ENCODE peak calls at places on chromosomes 11 and 22, in six cellular contexts. One of them, this sample, is unnamed.

GRCh38 chr11:112610996-112611795 is 350.0 kb upstream of the NCAM1 start:
- DNase-seq in mammary epithelial cell: peak; percentile 57
- DNase-seq in MM.1S: no peak
- DNase-seq in HCT116: no peak
- DNase-seq in H1: no peak
- DNase-seq in endothelial cell of umbilical vein: peak; percentile 63
- DNase-seq in this sample: no peak

GRCh38 chr11:10930961-10931760 is 73.3 kb upstream of the ZBED5 start:
- DNase-seq in mammary epithelial cell: peak; percentile 62
- DNase-seq in MM.1S: peak; percentile 38
- DNase-seq in HCT116: no peak
- DNase-seq in H1: peak; percentile 79
- DNase-seq in endothelial cell of umbilical vein: peak; percentile 80
- DNase-seq in this sample: peak; percentile 74

GRCh38 chr11:63769719-63770443 is 1.3 kb upstream of the ZFTA start:
- DNase-seq in mammary epithelial cell: no peak
- DNase-seq in MM.1S: no peak
- DNase-seq in HCT116: no peak
- DNase-seq in H1: peak; percentile 67
- DNase-seq in endothelial cell of umbilical vein: peak; percentile 21
- DNase-seq in this sample: no peak

GRCh38 chr11:2565447-2566222 is 120.8 kb downstream of the KCNQ1 start:
- DNase-seq in mammary epithelial cell: no peak
- DNase-seq in MM.1S: no peak
- DNase-seq in HCT116: no peak
- DNase-seq in H1: no peak
- DNase-seq in endothelial cell of umbilical vein: no peak
- DNase-seq in this sample: no peak

GRCh38 chr11:73249304-73249703 is 22.8 kb upstream of the P2RY6 start:
- DNase-seq in mammary epithelial cell: peak; percentile 97
- DNase-seq in MM.1S: peak; percentile 97
- DNase-seq in HCT116: no peak
- DNase-seq in H1: no peak
- DNase-seq in endothelial cell of umbilical vein: no peak
- DNase-seq in this sample: peak; percentile 33

GRCh38 chr22:49433717-49434611 is 393.7 kb downstream of the BRD1 start:
- DNase-seq in mammary epithelial cell: no peak
- DNase-seq in MM.1S: no peak
- DNase-seq in HCT116: no peak
- DNase-seq in H1: peak; percentile 74
- DNase-seq in endothelial cell of umbilical vein: no peak
- DNase-seq in this sample: peak; percentile 58

GRCh38 chr11:122745111-122745510 is 89.6 kb downstream of the UBASH3B start:
- DNase-seq in mammary epithelial cell: no peak
- DNase-seq in MM.1S: no peak
- DNase-seq in HCT116: no peak
- DNase-seq in H1: no peak
- DNase-seq in endothelial cell of umbilical vein: no peak
- DNase-seq in this sample: no peak

GRCh38 chr11:2302844-2303626 is 1.2 kb downstream of the TSPAN32 start:
- DNase-seq in mammary epithelial cell: no peak
- DNase-seq in MM.1S: no peak
- DNase-seq in HCT116: no peak
- DNase-seq in H1: no peak
- DNase-seq in endothelial cell of umbilical vein: no peak
- DNase-seq in this sample: no peak

GRCh38 chr11:19864141-19865120 is 151.8 kb downstream of the NAV2 start:
- DNase-seq in mammary epithelial cell: no peak
- DNase-seq in MM.1S: no peak
- DNase-seq in HCT116: no peak
- DNase-seq in H1: no peak
- DNase-seq in endothelial cell of umbilical vein: peak; percentile 92
- DNase-seq in this sample: no peak

GRCh38 chr11:83612891-83613766 is 327.0 kb upstream of the CCDC90B start:
- DNase-seq in mammary epithelial cell: no peak
- DNase-seq in MM.1S: no peak
- DNase-seq in HCT116: no peak
- DNase-seq in H1: peak; percentile 60
- DNase-seq in endothelial cell of umbilical vein: no peak
- DNase-seq in this sample: no peak

GRCh38 chr22:32323513-32324164 is 34.0 kb upstream of the RFPL3 start:
- DNase-seq in mammary epithelial cell: no peak
- DNase-seq in MM.1S: no peak
- DNase-seq in HCT116: no peak
- DNase-seq in H1: peak; percentile 41
- DNase-seq in endothelial cell of umbilical vein: no peak
- DNase-seq in this sample: no peak

GRCh38 chr11:2804701-2805387 is 80.7 kb downstream of the CDKN1C start:
- DNase-seq in mammary epithelial cell: no peak
- DNase-seq in MM.1S: no peak
- DNase-seq in HCT116: no peak
- DNase-seq in H1: peak; percentile 44
- DNase-seq in endothelial cell of umbilical vein: peak; percentile 6
- DNase-seq in this sample: no peak

GRCh38 chr11:128463975-128464374 is 123.4 kb downstream of the ETS1 start:
- DNase-seq in mammary epithelial cell: no peak
- DNase-seq in MM.1S: no peak
- DNase-seq in HCT116: no peak
- DNase-seq in H1: no peak
- DNase-seq in endothelial cell of umbilical vein: no peak
- DNase-seq in this sample: no peak

GRCh38 chr22:38865201-38866023 is 6.6 kb downstream of the CBX6 start:
- DNase-seq in mammary epithelial cell: no peak
- DNase-seq in MM.1S: no peak
- DNase-seq in HCT116: no peak
- DNase-seq in H1: no peak
- DNase-seq in endothelial cell of umbilical vein: no peak
- DNase-seq in this sample: no peak
- H3K36me3 ChIP-seq in mammary epithelial cell: peaks cover 2% of the 10 kb centered on the region
- H3K36me3 ChIP-seq in MM.1S: peaks cover 10% of the 10 kb centered on the region
- H3K36me3 ChIP-seq in HCT116: peaks cover 36% of the 10 kb centered on the region
- H3K36me3 ChIP-seq in H1: peaks cover 5% of the 10 kb centered on the region
- H3K36me3 ChIP-seq in endothelial cell of umbilical vein: peaks cover 3% of the 10 kb centered on the region
- H3K36me3 ChIP-seq in this sample: peaks cover 8% of the 10 kb centered on the region

GRCh38 chr11:116192509-116193206 is 580.1 kb downstream of the BUD13 start:
- DNase-seq in mammary epithelial cell: no peak
- DNase-seq in MM.1S: no peak
- DNase-seq in HCT116: no peak
- DNase-seq in H1: no peak
- DNase-seq in endothelial cell of umbilical vein: no peak
- DNase-seq in this sample: no peak
- H3K4me3 ChIP-seq in mammary epithelial cell: no peak overlapping the region
- H3K4me3 ChIP-seq in MM.1S: no peak overlapping the region
- H3K4me3 ChIP-seq in HCT116: no peak overlapping the region
- H3K4me3 ChIP-seq in H1: peak overlapping the region; percentile 63
- H3K4me3 ChIP-seq in endothelial cell of umbilical vein: no peak overlapping the region
- H3K4me3 ChIP-seq in this sample: no peak overlapping the region

DNA sequence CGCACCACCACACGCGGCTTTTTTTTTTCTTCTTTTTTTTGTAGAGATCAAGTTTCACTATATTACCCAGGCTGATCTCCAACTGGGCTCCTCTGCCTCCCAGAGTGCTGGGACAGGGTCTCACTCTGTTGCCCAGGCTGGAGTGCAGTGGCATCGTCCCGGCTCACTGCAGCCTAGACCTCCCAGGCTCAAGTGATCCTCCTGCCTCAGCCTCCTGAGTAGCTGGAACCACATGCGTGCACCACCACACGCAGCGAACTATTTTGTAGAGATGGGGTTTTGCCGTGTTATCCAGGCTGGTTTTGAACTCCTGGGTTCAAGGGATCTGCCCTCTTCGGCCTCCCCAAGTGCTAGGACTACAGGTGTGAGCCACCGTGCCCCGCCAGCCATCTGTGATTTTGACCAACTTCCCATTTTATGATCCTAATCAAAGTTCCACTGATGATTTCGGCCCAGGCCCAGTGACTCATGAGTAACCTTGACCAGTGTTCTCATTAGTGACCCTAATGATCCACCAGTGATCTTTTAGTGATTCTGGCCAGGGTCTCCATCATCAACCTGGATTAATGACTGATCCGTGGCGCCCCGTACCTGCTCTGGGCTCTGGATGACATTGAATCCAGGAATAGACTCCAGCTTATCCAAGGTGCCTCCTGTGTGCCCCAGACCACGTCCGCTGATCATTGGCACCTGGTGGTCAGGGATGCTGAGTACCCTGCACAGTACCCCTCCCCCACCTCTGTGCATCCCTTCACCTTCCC is 1.7 kb downstream of the TYMP start:
- DNase-seq in mammary epithelial cell: no peak
- DNase-seq in MM.1S: no peak
- DNase-seq in HCT116: no peak
- DNase-seq in H1: no peak
- DNase-seq in endothelial cell of umbilical vein: no peak
- DNase-seq in this sample: no peak
- H3K4me2 ChIP-seq in mammary epithelial cell: no peak overlapping the region
- H3K4me2 ChIP-seq in MM.1S: no peak overlapping the region
- H3K4me2 ChIP-seq in HCT116: no peak overlapping the region
- H3K4me2 ChIP-seq in H1: no peak overlapping the region
- H3K4me2 ChIP-seq in endothelial cell of umbilical vein: no peak overlapping the region
- H3K4me2 ChIP-seq in this sample: no peak overlapping the region

GRCh38 chr11:126608626-126609010 is 253.1 kb downstream of the ST3GAL4 start:
- DNase-seq in mammary epithelial cell: no peak
- DNase-seq in MM.1S: no peak
- DNase-seq in HCT116: no peak
- DNase-seq in H1: no peak
- DNase-seq in endothelial cell of umbilical vein: no peak
- DNase-seq in this sample: no peak
- H3K36me3 ChIP-seq in mammary epithelial cell: no peaks in the 10 kb centered on the region
- H3K36me3 ChIP-seq in MM.1S: no peaks in the 10 kb centered on the region
- H3K36me3 ChIP-seq in HCT116: no peaks in the 10 kb centered on the region
- H3K36me3 ChIP-seq in H1: no peaks in the 10 kb centered on the region
- H3K36me3 ChIP-seq in endothelial cell of umbilical vein: no peaks in the 10 kb centered on the region
- H3K36me3 ChIP-seq in this sample: no peaks in the 10 kb centered on the region

DNA sequence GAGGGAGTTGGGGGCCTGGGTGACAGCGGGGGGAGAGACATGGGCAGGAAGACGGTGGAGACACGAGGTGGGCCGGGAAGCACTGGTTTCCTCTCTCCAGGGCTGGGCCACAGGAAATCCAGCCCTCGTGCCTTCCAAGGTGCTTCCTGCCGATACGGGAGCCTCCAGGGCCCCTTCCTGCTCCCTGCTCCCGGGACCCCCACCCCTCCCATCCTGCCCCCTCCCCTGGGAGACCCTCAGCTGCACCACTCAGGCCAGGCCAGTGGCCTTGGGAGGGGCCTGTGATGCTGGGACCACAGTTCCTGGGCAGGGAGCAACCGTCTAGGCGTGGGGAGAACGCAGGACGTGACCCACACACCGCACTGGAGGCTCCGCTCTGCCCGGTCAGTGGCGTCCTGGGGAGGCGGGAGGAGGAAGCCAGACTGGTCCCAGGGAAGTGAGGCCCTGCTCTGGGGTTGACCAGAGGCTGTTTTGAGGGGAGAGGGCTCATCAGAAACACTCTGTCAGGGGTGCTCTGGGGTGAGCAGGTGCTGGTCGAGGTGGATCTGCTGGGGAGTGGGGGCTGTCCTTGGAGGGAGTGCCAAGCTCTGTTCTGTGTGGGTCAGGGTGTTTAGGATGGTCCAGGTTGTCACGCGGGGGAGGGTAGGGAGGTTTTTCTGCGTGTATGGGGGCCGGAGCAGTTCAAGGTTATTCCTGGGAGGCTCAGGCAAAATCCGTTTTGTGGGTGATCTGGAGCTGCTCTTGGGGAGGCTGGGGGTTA is at the start of gene SHANK3:
- DNase-seq in mammary epithelial cell: no peak
- DNase-seq in MM.1S: no peak
- DNase-seq in HCT116: no peak
- DNase-seq in H1: no peak
- DNase-seq in endothelial cell of umbilical vein: peak; percentile 92
- DNase-seq in this sample: no peak
- H3K4me3 ChIP-seq in mammary epithelial cell: peak within 1 kb of the TSS; percentile 18
- H3K4me3 ChIP-seq in MM.1S: no peak within 1 kb of the TSS
- H3K4me3 ChIP-seq in HCT116: no peak within 1 kb of the TSS
- H3K4me3 ChIP-seq in H1: peak within 1 kb of the TSS; percentile 79
- H3K4me3 ChIP-seq in endothelial cell of umbilical vein: peak within 1 kb of the TSS; percentile 64
- H3K4me3 ChIP-seq in this sample: no peak within 1 kb of the TSS

GRCh38 chr11:131643171-131643570 is 272.8 kb downstream of the NTM start:
- DNase-seq in mammary epithelial cell: no peak
- DNase-seq in MM.1S: no peak
- DNase-seq in HCT116: no peak
- DNase-seq in H1: no peak
- DNase-seq in endothelial cell of umbilical vein: no peak
- DNase-seq in this sample: no peak

GRCh38 chr11:131645237-131645636 is 274.8 kb downstream of the NTM start:
- DNase-seq in mammary epithelial cell: no peak
- DNase-seq in MM.1S: no peak
- DNase-seq in HCT116: no peak
- DNase-seq in H1: no peak
- DNase-seq in endothelial cell of umbilical vein: no peak
- DNase-seq in this sample: no peak

GRCh38 chr11:131638889-131639288 is 268.5 kb downstream of the NTM start:
- DNase-seq in mammary epithelial cell: no peak
- DNase-seq in MM.1S: no peak
- DNase-seq in HCT116: no peak
- DNase-seq in H1: no peak
- DNase-seq in endothelial cell of umbilical vein: no peak
- DNase-seq in this sample: no peak

GRCh38 chr11:131640320-131640719 is 269.9 kb downstream of the NTM start:
- DNase-seq in mammary epithelial cell: no peak
- DNase-seq in MM.1S: no peak
- DNase-seq in HCT116: no peak
- DNase-seq in H1: no peak
- DNase-seq in endothelial cell of umbilical vein: no peak
- DNase-seq in this sample: no peak

GRCh38 chr11:131644204-131644603 is 273.8 kb downstream of the NTM start:
- DNase-seq in mammary epithelial cell: no peak
- DNase-seq in MM.1S: no peak
- DNase-seq in HCT116: no peak
- DNase-seq in H1: no peak
- DNase-seq in endothelial cell of umbilical vein: no peak
- DNase-seq in this sample: no peak
- H3K4me2 ChIP-seq in mammary epithelial cell: no peak overlapping the region
- H3K4me2 ChIP-seq in MM.1S: no peak overlapping the region
- H3K4me2 ChIP-seq in HCT116: no peak overlapping the region
- H3K4me2 ChIP-seq in H1: no peak overlapping the region
- H3K4me2 ChIP-seq in endothelial cell of umbilical vein: no peak overlapping the region
- H3K4me2 ChIP-seq in this sample: no peak overlapping the region

GRCh38 chr11:67433536-67434394 is 3.7 kb downstream of the PTPRCAP start:
- DNase-seq in mammary epithelial cell: no peak
- DNase-seq in MM.1S: no peak
- DNase-seq in HCT116: no peak
- DNase-seq in H1: no peak
- DNase-seq in endothelial cell of umbilical vein: no peak
- DNase-seq in this sample: no peak
- H3K36me3 ChIP-seq in mammary epithelial cell: no peaks in the 10 kb centered on the region
- H3K36me3 ChIP-seq in MM.1S: no peaks in the 10 kb centered on the region
- H3K36me3 ChIP-seq in HCT116: peaks cover 17% of the 10 kb centered on the region
- H3K36me3 ChIP-seq in H1: peaks cover 12% of the 10 kb centered on the region
- H3K36me3 ChIP-seq in endothelial cell of umbilical vein: peaks cover 35% of the 10 kb centered on the region
- H3K36me3 ChIP-seq in this sample: peaks cover 49% of the 10 kb centered on the region

GRCh38 chr11:65432686-65433582 is 10.3 kb downstream of the NEAT1 start:
- DNase-seq in mammary epithelial cell: peak; percentile 27
- DNase-seq in MM.1S: peak; percentile 37
- DNase-seq in HCT116: no peak
- DNase-seq in H1: no peak
- DNase-seq in endothelial cell of umbilical vein: peak; percentile 50
- DNase-seq in this sample: peak; percentile 62
- H3K4me3 ChIP-seq in mammary epithelial cell: no peak overlapping the region
- H3K4me3 ChIP-seq in MM.1S: no peak overlapping the region
- H3K4me3 ChIP-seq in HCT116: no peak overlapping the region
- H3K4me3 ChIP-seq in H1: no peak overlapping the region
- H3K4me3 ChIP-seq in endothelial cell of umbilical vein: no peak overlapping the region
- H3K4me3 ChIP-seq in this sample: no peak overlapping the region